ENCODE peak calls at places on chromosomes 11 and 22, in ten cellular contexts. One of them, this sample, is unnamed.

GRCh38 chr11:59719556-59719955 is 5.9 kb upstream of the OR10V1 start:
- DNase-seq in A549: no peak
- DNase-seq in endothelial cell of umbilical vein: no peak
- DNase-seq in ovary: no peak
- DNase-seq in stomach: no peak
- DNase-seq in prostate gland: no peak
- DNase-seq in Peyer's patch: no peak
- DNase-seq in heart left ventricle: no peak
- DNase-seq in body of pancreas: no peak
- DNase-seq in breast epithelium: no peak
- DNase-seq in this sample: no peak

GRCh38 chr11:35815556-35816315 is 128.1 kb upstream of the LDLRAD3 start:
- DNase-seq in breast epithelium: no peak
- DNase-seq in Peyer's patch: no peak
- DNase-seq in A549: no peak
- DNase-seq in heart left ventricle: peak; percentile 59
- DNase-seq in body of pancreas: peak; percentile 61
- DNase-seq in prostate gland: no peak
- DNase-seq in ovary: peak; percentile 38
- DNase-seq in stomach: no peak
- DNase-seq in endothelial cell of umbilical vein: no peak
- DNase-seq in this sample: no peak

GRCh38 chr11:10348650-10349280 is 43.9 kb downstream of the ADM start:
- DNase-seq in A549: no peak
- DNase-seq in prostate gland: peak; percentile 56
- DNase-seq in breast epithelium: no peak
- DNase-seq in endothelial cell of umbilical vein: no peak
- DNase-seq in body of pancreas: no peak
- DNase-seq in stomach: no peak
- DNase-seq in Peyer's patch: no peak
- DNase-seq in ovary: no peak
- DNase-seq in heart left ventricle: no peak
- DNase-seq in this sample: no peak

GRCh38 chr11:101354801-101355200 is 225.2 kb upstream of the PGR start:
- DNase-seq in endothelial cell of umbilical vein: no peak
- DNase-seq in ovary: no peak
- DNase-seq in A549: no peak
- DNase-seq in breast epithelium: no peak
- DNase-seq in body of pancreas: no peak
- DNase-seq in heart left ventricle: no peak
- DNase-seq in prostate gland: no peak
- DNase-seq in stomach: no peak
- DNase-seq in Peyer's patch: no peak
- DNase-seq in this sample: no peak

GRCh38 chr11:61377461-61378160 is 14.8 kb upstream of the TMEM216 start:
- DNase-seq in A549: no peak
- DNase-seq in heart left ventricle: no peak
- DNase-seq in breast epithelium: no peak
- DNase-seq in prostate gland: no peak
- DNase-seq in body of pancreas: no peak
- DNase-seq in stomach: no peak
- DNase-seq in Peyer's patch: no peak
- DNase-seq in ovary: no peak
- DNase-seq in endothelial cell of umbilical vein: no peak
- DNase-seq in this sample: no peak

GRCh38 chr11:10298342-10298741 is 4.3 kb upstream of the SBF2 start:
- DNase-seq in stomach: no peak
- DNase-seq in breast epithelium: no peak
- DNase-seq in endothelial cell of umbilical vein: no peak
- DNase-seq in prostate gland: no peak
- DNase-seq in A549: peak; percentile 36
- DNase-seq in ovary: no peak
- DNase-seq in body of pancreas: no peak
- DNase-seq in heart left ventricle: no peak
- DNase-seq in Peyer's patch: no peak
- DNase-seq in this sample: peak; percentile 76

GRCh38 chr11:114296190-114296978 is at the start of gene NNMT:
- DNase-seq in body of pancreas: peak; percentile 38
- DNase-seq in A549: peak; percentile 87
- DNase-seq in Peyer's patch: no peak
- DNase-seq in breast epithelium: no peak
- DNase-seq in ovary: peak; percentile 77
- DNase-seq in stomach: peak; percentile 44
- DNase-seq in endothelial cell of umbilical vein: peak; percentile 97
- DNase-seq in prostate gland: no peak
- DNase-seq in heart left ventricle: peak; percentile 68
- DNase-seq in this sample: peak; percentile 28

GRCh38 chr11:17383466-17383865 is 5.0 kb downstream of the KCNJ11 start:
- DNase-seq in body of pancreas: no peak
- DNase-seq in Peyer's patch: no peak
- DNase-seq in heart left ventricle: no peak
- DNase-seq in breast epithelium: no peak
- DNase-seq in prostate gland: no peak
- DNase-seq in A549: no peak
- DNase-seq in stomach: no peak
- DNase-seq in endothelial cell of umbilical vein: no peak
- DNase-seq in ovary: no peak
- DNase-seq in this sample: no peak

GRCh38 chr11:8593935-8594909 is at the start of gene STK33:
- DNase-seq in heart left ventricle: peak; percentile 77
- DNase-seq in stomach: peak; percentile 66
- DNase-seq in ovary: peak; percentile 54
- DNase-seq in breast epithelium: no peak
- DNase-seq in A549: peak; percentile 50
- DNase-seq in Peyer's patch: peak; percentile 76
- DNase-seq in prostate gland: no peak
- DNase-seq in body of pancreas: peak; percentile 68
- DNase-seq in endothelial cell of umbilical vein: no peak
- DNase-seq in this sample: peak; percentile 82

GRCh38 chr11:18329196-18329870 is 7.0 kb downstream of the GTF2H1 start:
- DNase-seq in prostate gland: no peak
- DNase-seq in endothelial cell of umbilical vein: no peak
- DNase-seq in heart left ventricle: no peak
- DNase-seq in stomach: no peak
- DNase-seq in breast epithelium: no peak
- DNase-seq in Peyer's patch: no peak
- DNase-seq in body of pancreas: no peak
- DNase-seq in ovary: no peak
- DNase-seq in A549: peak; percentile 33
- DNase-seq in this sample: no peak

GRCh38 chr11:11931461-11932055 is 76.9 kb downstream of the DKK3 start:
- DNase-seq in ovary: peak; percentile 22
- DNase-seq in stomach: no peak
- DNase-seq in heart left ventricle: no peak
- DNase-seq in endothelial cell of umbilical vein: peak; percentile 79
- DNase-seq in Peyer's patch: no peak
- DNase-seq in breast epithelium: no peak
- DNase-seq in prostate gland: peak; percentile 12
- DNase-seq in A549: peak; percentile 64
- DNase-seq in body of pancreas: no peak
- DNase-seq in this sample: no peak

GRCh38 chr11:122422707-122423106 is 232.8 kb upstream of the UBASH3B start:
- DNase-seq in prostate gland: no peak
- DNase-seq in ovary: no peak
- DNase-seq in breast epithelium: no peak
- DNase-seq in endothelial cell of umbilical vein: no peak
- DNase-seq in body of pancreas: no peak
- DNase-seq in heart left ventricle: no peak
- DNase-seq in A549: peak; percentile 77
- DNase-seq in stomach: no peak
- DNase-seq in Peyer's patch: no peak
- DNase-seq in this sample: no peak

GRCh38 chr22:18056802-18057474 is 20.9 kb upstream of the PEX26 start:
- DNase-seq in prostate gland: no peak
- DNase-seq in breast epithelium: no peak
- DNase-seq in Peyer's patch: peak; percentile 39
- DNase-seq in endothelial cell of umbilical vein: no peak
- DNase-seq in heart left ventricle: no peak
- DNase-seq in ovary: no peak
- DNase-seq in stomach: no peak
- DNase-seq in body of pancreas: no peak
- DNase-seq in A549: no peak
- DNase-seq in this sample: no peak
- TF ChIP-seq POLR2A in prostate gland: no peak
- TF ChIP-seq POLR2A in breast epithelium: no peak
- TF ChIP-seq POLR2A in Peyer's patch: no peak
- TF ChIP-seq POLR2A in endothelial cell of umbilical vein: no peak
- TF ChIP-seq POLR2A in heart left ventricle: no peak
- TF ChIP-seq POLR2A in ovary: no peak
- TF ChIP-seq POLR2A in stomach: no peak
- TF ChIP-seq POLR2A in body of pancreas: no peak
- TF ChIP-seq POLR2A in A549: no peak
- TF ChIP-seq POLR2A in this sample: no peak

DNA sequence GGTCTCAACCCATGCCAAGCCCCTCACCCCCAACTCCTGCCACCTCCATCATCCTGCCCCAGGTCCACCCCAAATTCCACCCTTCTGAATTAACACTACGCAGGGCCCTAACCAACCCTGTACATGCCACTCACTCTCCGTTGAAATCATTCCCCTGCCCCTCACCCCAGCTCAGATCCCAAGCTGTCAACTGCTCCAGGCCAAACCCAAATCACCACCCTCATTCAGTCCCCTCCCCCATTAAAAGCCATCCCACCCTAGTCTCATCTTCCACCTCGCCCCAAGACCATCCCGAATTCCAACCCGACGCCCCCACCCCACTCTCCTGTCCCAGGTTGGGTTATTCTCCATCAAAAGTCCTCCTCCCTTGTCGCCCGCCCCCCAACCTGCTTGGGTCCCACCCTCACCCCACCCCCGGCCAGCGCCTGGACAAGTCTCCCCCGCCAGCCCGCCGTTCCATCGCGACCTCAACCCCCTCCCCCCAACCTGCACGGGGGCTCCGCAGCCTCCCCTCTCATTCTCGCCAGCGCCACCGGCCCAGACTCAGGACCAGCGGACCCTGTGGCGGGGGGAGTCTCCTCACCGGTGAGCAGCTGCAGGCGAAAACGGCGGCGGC is 464 bp downstream of the FAM168A start:
- DNase-seq in endothelial cell of umbilical vein: no peak
- DNase-seq in stomach: no peak
- DNase-seq in heart left ventricle: no peak
- DNase-seq in body of pancreas: no peak
- DNase-seq in A549: no peak
- DNase-seq in breast epithelium: no peak
- DNase-seq in prostate gland: peak; percentile 5
- DNase-seq in Peyer's patch: no peak
- DNase-seq in ovary: no peak
- DNase-seq in this sample: no peak
- H3K4me1 ChIP-seq in endothelial cell of umbilical vein: peaks cover 9% of the 10 kb centered on the region
- H3K4me1 ChIP-seq in stomach: peaks cover 35% of the 10 kb centered on the region
- H3K4me1 ChIP-seq in heart left ventricle: peaks cover 28% of the 10 kb centered on the region
- H3K4me1 ChIP-seq in body of pancreas: peaks cover 16% of the 10 kb centered on the region
- H3K4me1 ChIP-seq in A549: peaks cover 23% of the 10 kb centered on the region
- H3K4me1 ChIP-seq in breast epithelium: no peaks in the 10 kb centered on the region
- H3K4me1 ChIP-seq in prostate gland: peaks cover 7% of the 10 kb centered on the region
- H3K4me1 ChIP-seq in Peyer's patch: peaks cover 23% of the 10 kb centered on the region
- H3K4me1 ChIP-seq in ovary: peaks cover 13% of the 10 kb centered on the region
- H3K4me1 ChIP-seq in this sample: peaks cover 12% of the 10 kb centered on the region

GRCh38 chr22:48944433-48944755 is 883.3 kb downstream of the BRD1 start:
- DNase-seq in endothelial cell of umbilical vein: no peak
- DNase-seq in ovary: no peak
- DNase-seq in body of pancreas: no peak
- DNase-seq in stomach: peak; percentile 5
- DNase-seq in prostate gland: no peak
- DNase-seq in A549: no peak
- DNase-seq in breast epithelium: no peak
- DNase-seq in heart left ventricle: no peak
- DNase-seq in Peyer's patch: no peak
- DNase-seq in this sample: no peak
- H3K9me3 ChIP-seq in endothelial cell of umbilical vein: peaks cover 15% of the 10 kb centered on the region
- H3K9me3 ChIP-seq in ovary: no peaks in the 10 kb centered on the region
- H3K9me3 ChIP-seq in body of pancreas: no peaks in the 10 kb centered on the region
- H3K9me3 ChIP-seq in stomach: no peaks in the 10 kb centered on the region
- H3K9me3 ChIP-seq in prostate gland: no peaks in the 10 kb centered on the region
- H3K9me3 ChIP-seq in A549: no peaks in the 10 kb centered on the region
- H3K9me3 ChIP-seq in breast epithelium: no peaks in the 10 kb centered on the region
- H3K9me3 ChIP-seq in heart left ventricle: no peaks in the 10 kb centered on the region
- H3K9me3 ChIP-seq in Peyer's patch: no peaks in the 10 kb centered on the region
- H3K9me3 ChIP-seq in this sample: no peaks in the 10 kb centered on the region

GRCh38 chr11:116712428-116712827 is 60.4 kb downstream of the BUD13 start:
- DNase-seq in stomach: no peak
- DNase-seq in heart left ventricle: no peak
- DNase-seq in A549: no peak
- DNase-seq in endothelial cell of umbilical vein: no peak
- DNase-seq in body of pancreas: no peak
- DNase-seq in Peyer's patch: no peak
- DNase-seq in prostate gland: no peak
- DNase-seq in ovary: no peak
- DNase-seq in breast epithelium: no peak
- DNase-seq in this sample: no peak
- TF ChIP-seq POLR2A in stomach: no peak
- TF ChIP-seq POLR2A in heart left ventricle: no peak
- TF ChIP-seq POLR2A in A549: no peak
- TF ChIP-seq POLR2A in endothelial cell of umbilical vein: no peak
- TF ChIP-seq POLR2A in body of pancreas: no peak
- TF ChIP-seq POLR2A in Peyer's patch: no peak
- TF ChIP-seq POLR2A in prostate gland: no peak
- TF ChIP-seq POLR2A in ovary: no peak
- TF ChIP-seq POLR2A in breast epithelium: no peak
- TF ChIP-seq POLR2A in this sample: no peak